ENCODE peak calls at places on chromosome 13, in nine cellular contexts. K is left ventricle myocardium inferior, V is Kasumi-1, N is SJSA1, I is fibroblast of pulmonary artery, Q is GM10248, C is mesothelial cell of epicardium, A is fibroblast of the conjunctiva, P is NCI-H1694 treated with DMSO at 0.1 percent for 48 hours. Y is an unnamed sample.

GRCh38 chr13:113648218-113648615 is 9.8 kb downstream of the ATP4B start:
- DNase-seq in K (peak; percentile 9), V (no peak), N (no peak), I (no peak), Q (no peak), C (peak; percentile 29), A (no peak), P (no peak), Y (no peak)

GRCh38 chr13:99367106-99367616 is 60.0 kb upstream of the GPR183 start:
- DNase-seq in K (no peak), V (no peak), N (no peak), I (no peak), Q (no peak), C (no peak), A (no peak), P (no peak), Y (no peak)

GRCh38 chr13:95300625-95301134 is 571 bp downstream of the ABCC4 start:
- DNase-seq in K (peak; percentile 64), V (peak; percentile 64), N (peak; percentile 42), I (peak; percentile 45), Q (peak; percentile 79), C (peak; percentile 48), A (peak; percentile 18), P (peak; percentile 2), Y (peak; percentile 83)

GRCh38 chr13:40189426-40189825 is 477.0 kb downstream of the FOXO1 start:
- DNase-seq in K (no peak), V (no peak), N (no peak), I (no peak), Q (no peak), C (no peak), A (no peak), P (no peak), Y (no peak)

GRCh38 chr13:62846302-62846701 is 1430.7 kb upstream of the PCDH20 start:
- DNase-seq in K (no peak), V (no peak), N (no peak), I (peak; percentile 2), Q (no peak), C (no peak), A (no peak), P (no peak), Y (no peak)

GRCh38 chr13:97114696-97115095 is 107.4 kb upstream of the MBNL2 start:
- DNase-seq in K (no peak), V (no peak), N (no peak), I (no peak), Q (no peak), C (no peak), A (no peak), P (no peak), Y (no peak)

GRCh38 chr13:40800559-40800958 is 11.1 kb downstream of the SLC25A15 start:
- DNase-seq in K (no peak), V (no peak), N (no peak), I (no peak), Q (no peak), C (no peak), A (no peak), P (no peak), Y (no peak)

GRCh38 chr13:48235100-48235813 is 2.3 kb downstream of the ITM2B start:
- DNase-seq in K (no peak), V (no peak), N (peak; percentile 43), I (peak; percentile 47), Q (peak; percentile 21), C (no peak), A (no peak), P (no peak), Y (peak; percentile 57)

GRCh38 chr13:24865158-24865557 is 101.2 kb downstream of the RNF17 start:
- DNase-seq in K (no peak), V (peak; percentile 1), N (no peak), I (peak; percentile 27), Q (no peak), C (no peak), A (no peak), P (no peak), Y (no peak)

Y was measured in GM13977.